ENCODE peak calls at places on chromosomes 3 and 15, in ten cellular contexts. M is stimulated activated CD4-positive, alpha-beta T cell treated with anti-CD3 and anti-CD28 coated beads, Interleukin-2, amount 100 ng/mL, for 48 hours; L is GDM1; R is stimulated activated CD8-positive, alpha-beta memory T cell treated with anti-CD3 and anti-CD28 coated beads, Interleukin-4, amount 100 ng/mL, for 1 hour; W is NCI-H226; D is hypothalamus; P is AG08396; C is HS-5; T is AG10803; Z is SK-N-SH. Q is an unnamed sample.

GRCh38 chr15:60763668-60764067 is 284.7 kb upstream of the ICE2 start:
- DNase-seq in M (no peak), L (no peak), R (no peak), W (no peak), D (no peak), P (no peak), C (no peak), T (no peak), Z (no peak), Q (no peak)

GRCh38 chr15:75733761-75734651 is 21.4 kb upstream of the CSPG4 start:
- DNase-seq in M (no peak), L (no peak), R (no peak), W (peak), D (no peak), P (no peak), C (no peak), T (no peak), Z (no peak), Q (no peak)

GRCh38 chr15:34436126-34436955 is 1.3 kb downstream of the GOLGA8A start:
- DNase-seq in M (peak), L (no peak), R (no peak), W (no peak), D (no peak), P (no peak), C (no peak), T (peak), Z (peak), Q (no peak)

GRCh38 chr15:82103500-82103899 is 57.7 kb upstream of the MEX3B start:
- DNase-seq in M (no peak), L (no peak), R (no peak), W (no peak), D (no peak), P (no peak), C (no peak), T (no peak), Z (no peak), Q (no peak)

GRCh38 chr3:194658477-194659242 is 13.3 kb downstream of the LSG1 start:
- DNase-seq in M (no peak), L (no peak), R (no peak), W (no peak), D (no peak), P (no peak), C (no peak), T (no peak), Z (no peak), Q (no peak)

GRCh38 chr3:14405120-14405885 is 2.9 kb downstream of the SLC6A6 start:
- DNase-seq in M (no peak), L (no peak), R (no peak), W (no peak), D (no peak), P (no peak), C (no peak), T (peak), Z (no peak), Q (no peak)

GRCh38 chr3:8882171-8882593 is 81.1 kb downstream of the RAD18 start:
- DNase-seq in M (no peak), L (no peak), R (no peak), W (peak), D (no peak), P (no peak), C (no peak), T (no peak), Z (no peak), Q (no peak)

GRCh38 chr15:82647045-82647834 is at the start of gene CPEB1:
- DNase-seq in M (peak), L (no peak), R (peak), W (peak), D (peak), P (peak), C (peak), T (peak), Z (peak), Q (peak)

GRCh38 chr3:172097585-172097984 is 58.2 kb downstream of the FNDC3B start:
- DNase-seq in M (no peak), L (no peak), R (no peak), W (no peak), D (no peak), P (no peak), C (no peak), T (no peak), Z (no peak), Q (no peak)

GRCh38 chr3:117719316-117719926 is 1009.8 kb downstream of the TUSC7 start:
- DNase-seq in M (no peak), L (no peak), R (no peak), W (no peak), D (no peak), P (no peak), C (no peak), T (peak), Z (peak), Q (no peak)

GRCh38 chr15:31268911-31269784 is 57.5 kb upstream of the KLF13 start:
- DNase-seq in M (no peak), L (no peak), R (no peak), W (no peak), D (no peak), P (no peak), C (no peak), T (no peak), Z (no peak), Q (no peak)

GRCh38 chr15:39869251-39869650 is 50.8 kb downstream of the GPR176 start:
- DNase-seq in M (no peak), L (no peak), R (no peak), W (no peak), D (no peak), P (no peak), C (no peak), T (no peak), Z (no peak), Q (no peak)

GRCh38 chr3:134407247-134407640 is 33.0 kb upstream of the AMOTL2 start:
- DNase-seq in M (no peak), L (no peak), R (no peak), W (no peak), D (no peak), P (no peak), C (no peak), T (peak), Z (no peak), Q (no peak)

GRCh38 chr3:53083496-53083895 is 37.6 kb upstream of the SFMBT1 start:
- DNase-seq in M (no peak), L (no peak), R (no peak), W (no peak), D (no peak), P (peak), C (peak), T (peak), Z (peak), Q (no peak)

GRCh38 chr15:71743861-71744382 is 66.4 kb upstream of the NR2E3 start:
- DNase-seq in M (peak), L (no peak), R (peak), W (peak), D (no peak), P (peak), C (no peak), T (peak), Z (peak), Q (no peak)

GRCh38 chr15:99986297-99987118 is 253.3 kb upstream of the LYSMD4 start:
- DNase-seq in M (no peak), L (no peak), R (no peak), W (no peak), D (no peak), P (no peak), C (no peak), T (no peak), Z (no peak), Q (peak)

GRCh38 chr3:78872195-78872594 is 895.6 kb downstream of the ROBO1 start:
- DNase-seq in M (no peak), L (no peak), R (no peak), W (no peak), D (no peak), P (no peak), C (no peak), T (no peak), Z (no peak), Q (peak)

GRCh38 chr3:53072653-53073552 is 27.0 kb upstream of the SFMBT1 start:
- DNase-seq in M (peak), L (peak), R (peak), W (no peak), D (peak), P (peak), C (peak), T (peak), Z (peak), Q (peak)

GRCh38 chr3:155737844-155738460 is 6.9 kb downstream of the PLCH1 start:
- DNase-seq in M (no peak), L (peak), R (no peak), W (no peak), D (no peak), P (no peak), C (no peak), T (no peak), Z (no peak), Q (no peak)